ENCODE peak calls at places on chromosome 14, in eight cellular contexts. X is GM23338; W is OCI-LY7; N is stomach; O is CD8-positive, alpha-beta memory T cell; A is CD8-positive, alpha-beta T cell; Z is foreskin keratinocyte; U is CD4-positive, alpha-beta T cell. T is an unnamed sample.

GRCh38 chr14:79161576-79161975 is 991.4 kb downstream of the NRXN3 start:
- DNase-seq in X (peak), O (no peak), U (no peak), Z (peak), A (no peak), W (no peak), N (no peak), T (no peak)

GRCh38 chr14:76280221-76280620 is 95.7 kb upstream of the ESRRB start:
- DNase-seq in A (no peak), U (no peak), W (no peak), Z (no peak), X (no peak), N (no peak), O (no peak), T (no peak)

GRCh38 chr14:25953532-25954144 is 644.2 kb downstream of the NOVA1 start:
- DNase-seq in O (no peak), A (no peak), U (no peak), N (no peak), W (no peak), X (no peak), Z (peak), T (no peak)

GRCh38 chr14:74620497-74620921 is 8.5 kb upstream of the LTBP2 start:
- DNase-seq in X (no peak), W (no peak), Z (peak), U (no peak), A (peak), O (no peak), N (no peak), T (no peak)

GRCh38 chr14:34043627-34044372 is 92.9 kb upstream of the EGLN3 start:
- DNase-seq in N (no peak), X (peak), U (peak), Z (peak), W (no peak), O (peak), A (peak), T (no peak)

GRCh38 chr14:104151546-104152245 is 13.3 kb downstream of the KIF26A start:
- DNase-seq in X (no peak), W (no peak), A (no peak), Z (no peak), N (no peak), O (no peak), U (no peak), T (no peak)

GRCh38 chr14:58298477-58298879 is at the start of gene ARID4A:
- DNase-seq in U (peak), X (no peak), O (peak), N (peak), Z (no peak), A (no peak), W (no peak), T (no peak)

GRCh38 chr14:89792489-89793366 is 161.8 kb downstream of the EFCAB11 start:
- DNase-seq in Z (no peak), N (no peak), W (no peak), O (no peak), X (no peak), U (no peak), A (no peak), T (no peak)

GRCh38 chr14:78927261-78927660 is 757.1 kb downstream of the NRXN3 start:
- DNase-seq in Z (no peak), A (no peak), W (no peak), U (no peak), X (no peak), N (no peak), O (no peak), T (no peak)

GRCh38 chr14:35532783-35533356 is 1.1 kb upstream of the INSM2 start:
- DNase-seq in Z (peak), O (no peak), X (no peak), A (no peak), W (no peak), N (no peak), U (no peak), T (no peak)

GRCh38 chr14:44820230-44820964 is 141.3 kb downstream of the KLHL28 start:
- DNase-seq in X (peak), U (no peak), W (no peak), O (no peak), Z (no peak), A (no peak), N (no peak), T (no peak)

GRCh38 chr14:39472078-39472477 is 39.8 kb upstream of the FBXO33 start:
- DNase-seq in U (no peak), A (no peak), O (no peak), N (no peak), Z (no peak), W (no peak), X (no peak), T (no peak)

GRCh38 chr14:105616802-105617192 is 90.4 kb downstream of the TMEM121 start:
- DNase-seq in O (no peak), W (no peak), X (no peak), N (no peak), U (no peak), A (no peak), Z (no peak), T (no peak)

GRCh38 chr14:89849931-89850330 is 104.6 kb downstream of the EFCAB11 start:
- DNase-seq in N (no peak), X (no peak), Z (peak), O (no peak), A (no peak), W (no peak), U (no peak), T (no peak)

GRCh38 chr14:105993814-105994213 is 467.4 kb downstream of the TMEM121 start:
- DNase-seq in A (peak), X (no peak), W (no peak), Z (no peak), O (peak), N (no peak), U (no peak), T (no peak)

GRCh38 chr14:21057803-21058675 is at the start of gene RNASE8:
- DNase-seq in X (no peak), O (no peak), U (no peak), Z (no peak), W (no peak), N (no peak), A (no peak), T (no peak)

GRCh38 chr14:73258845-73259611 is 21.7 kb downstream of the PAPLN start:
- DNase-seq in O (no peak), U (peak), X (no peak), W (no peak), Z (no peak), N (no peak), A (no peak), T (no peak)

GRCh38 chr14:59278111-59278510 is 89.6 kb downstream of the DAAM1 start:
- DNase-seq in Z (peak), U (no peak), A (no peak), O (no peak), N (no peak), W (no peak), X (no peak), T (no peak)

GRCh38 chr14:99179506-99179905 is 92.5 kb downstream of the BCL11B start:
- DNase-seq in O (no peak), X (no peak), Z (no peak), A (no peak), N (no peak), W (no peak), U (no peak), T (no peak)

GRCh38 chr14:88995437-88996198 is 171.2 kb downstream of the TTC8 start:
- DNase-seq in Z (peak), A (no peak), U (no peak), O (no peak), W (no peak), X (no peak), N (no peak), T (no peak)

GRCh38 chr14:59677771-59678211 is 101.2 kb upstream of the CCDC175 start:
- DNase-seq in A (no peak), X (no peak), Z (no peak), O (no peak), U (no peak), N (no peak), W (no peak), T (no peak)

GRCh38 chr14:104603623-104604401 is 760 bp downstream of the TMEM179 start:
- DNase-seq in N (no peak), O (no peak), W (no peak), Z (no peak), X (peak), U (peak), A (no peak), T (no peak)

GRCh38 chr14:36981832-36982528 is 190.4 kb downstream of the SLC25A21 start:
- DNase-seq in U (no peak), A (no peak), W (no peak), X (no peak), N (no peak), Z (peak), O (no peak), T (no peak)

GRCh38 chr14:31877333-31877798 is 199.7 kb upstream of the ARHGAP5 start:
- DNase-seq in Z (no peak), U (no peak), W (no peak), O (no peak), X (no peak), N (no peak), A (no peak), T (no peak)

GRCh38 chr14:26694521-26694920 is 96.7 kb upstream of the NOVA1 start:
- DNase-seq in U (no peak), O (no peak), N (no peak), A (no peak), W (no peak), X (no peak), Z (no peak), T (no peak)

GRCh38 chr14:32648434-32648833 is 290.2 kb upstream of the NPAS3 start:
- DNase-seq in O (no peak), X (no peak), W (no peak), N (no peak), U (no peak), Z (no peak), A (no peak), T (no peak)

GRCh38 chr14:60151715-60152114 is 13.5 kb downstream of the DHRS7 start:
- DNase-seq in Z (peak), U (peak), N (peak), A (peak), X (no peak), O (peak), W (peak), T (no peak)

DNA sequence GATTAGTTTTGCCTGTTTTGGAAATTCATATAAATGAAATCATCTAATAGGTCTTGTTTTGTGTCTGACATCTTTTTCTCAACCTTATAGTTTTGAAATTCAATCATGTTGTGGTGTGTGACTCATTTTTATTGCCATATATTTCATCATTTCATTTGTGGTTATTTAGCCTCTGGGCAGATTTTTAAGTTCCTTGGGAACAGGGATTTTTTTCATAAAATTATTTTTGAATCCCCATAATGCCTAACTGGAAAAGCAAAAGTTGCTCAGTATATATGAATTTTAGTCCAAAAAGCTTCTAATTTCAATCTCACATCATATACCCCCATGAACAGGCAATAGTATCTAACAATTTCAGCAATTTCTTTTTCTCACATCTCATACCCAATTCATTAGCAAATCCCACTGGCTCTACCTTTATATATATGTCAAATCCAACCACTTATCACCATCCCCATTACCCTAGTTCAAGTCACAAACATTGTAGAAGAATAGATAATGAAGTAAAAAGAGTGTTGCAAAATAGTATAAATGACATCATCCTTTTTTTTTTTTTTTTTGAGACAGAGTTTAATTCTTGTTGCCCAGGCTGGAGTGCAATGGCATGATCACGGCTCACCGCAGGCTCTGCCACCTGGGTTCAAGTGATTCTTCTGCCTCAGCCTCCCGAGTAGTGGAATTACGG is 2.6 kb upstream of the OR6J1 start:
- DNase-seq in Z (peak), U (no peak), O (no peak), W (no peak), N (no peak), A (no peak), X (no peak), T (no peak)
- H3K27ac ChIP-seq in Z (peak), U (no peak), O (no peak), W (no peak), N (no peak), A (no peak), X (no peak), T (no peak)

DNA sequence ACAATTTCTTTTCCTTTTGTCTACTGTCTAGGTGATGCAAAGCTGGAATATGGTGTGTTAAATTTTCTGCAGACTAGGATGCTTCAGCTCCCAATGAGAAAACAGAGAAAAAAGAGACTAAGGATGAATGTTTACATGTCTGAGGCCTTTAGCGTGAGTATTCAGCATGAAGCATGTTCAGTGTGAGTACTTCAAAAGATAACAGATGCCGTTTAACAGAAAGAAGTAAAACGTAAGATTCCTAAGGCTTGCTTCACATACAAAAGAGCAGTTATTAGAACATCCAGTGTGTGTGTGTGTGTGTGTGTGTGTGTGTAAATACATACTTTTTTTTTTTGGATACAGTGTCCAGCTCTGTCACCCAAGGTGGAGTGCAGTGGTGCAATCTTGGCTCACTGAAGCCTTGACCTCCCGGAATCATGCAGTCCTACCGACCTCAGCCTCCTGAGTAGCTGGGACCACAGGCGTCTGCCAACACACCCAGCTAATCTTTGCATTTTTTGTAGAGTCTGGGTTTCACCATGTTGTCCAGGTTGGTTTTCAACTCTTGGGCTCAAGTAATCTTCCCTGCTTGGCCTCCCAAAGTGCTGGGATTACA is 92.4 kb upstream of the FERMT2 start:
- DNase-seq in O (no peak), Z (no peak), X (no peak), N (no peak), A (no peak), U (no peak), W (no peak), T (no peak)
- H3K27ac ChIP-seq in O (no peak), Z (no peak), X (no peak), N (peak), A (no peak), U (no peak), W (no peak), T (no peak)

GRCh38 chr14:86796221-86797074 is 1196.5 kb downstream of the GALC start:
- DNase-seq in W (no peak), U (no peak), Z (no peak), N (no peak), X (no peak), A (no peak), O (no peak), T (no peak)

GRCh38 chr14:86797075-86797351 is 1196.0 kb downstream of the GALC start:
- DNase-seq in X (no peak), O (no peak), Z (no peak), U (no peak), N (no peak), A (no peak), W (no peak), T (no peak)

GRCh38 chr14:86794689-86795088 is 1198.3 kb downstream of the GALC start:
- DNase-seq in A (no peak), Z (no peak), N (no peak), X (no peak), W (no peak), O (no peak), U (no peak), T (no peak)

GRCh38 chr14:86799244-86799647 is 1193.7 kb downstream of the GALC start:
- DNase-seq in W (no peak), U (no peak), X (no peak), N (no peak), A (no peak), Z (peak), O (no peak), T (no peak)

GRCh38 chr14:86798330-86798729 is 1194.7 kb downstream of the GALC start:
- DNase-seq in Z (no peak), N (no peak), A (no peak), X (no peak), U (no peak), W (no peak), O (no peak), T (no peak)
- H3K27ac ChIP-seq in Z (peak), N (no peak), A (no peak), X (no peak), U (no peak), W (no peak), O (no peak), T (no peak)

GRCh38 chr14:61574514-61574807 is 120.9 kb upstream of the HIF1A start:
- DNase-seq in N (no peak), A (no peak), O (no peak), Z (no peak), X (no peak), W (no peak), U (no peak), T (no peak)
- H3K27ac ChIP-seq in N (no peak), A (no peak), O (no peak), Z (no peak), X (no peak), W (no peak), U (no peak), T (no peak)

GRCh38 chr14:102317564-102318248 is 1.8 kb upstream of the ZNF839 start:
- DNase-seq in U (no peak), W (peak), A (peak), O (no peak), Z (peak), N (no peak), X (peak), T (no peak)

GRCh38 chr14:102316746-102317563 is 2.6 kb upstream of the ZNF839 start:
- DNase-seq in X (peak), U (peak), Z (peak), O (peak), N (peak), A (peak), W (peak), T (peak)

GRCh38 chr14:102316048-102316745 is 3.3 kb upstream of the ZNF839 start:
- DNase-seq in N (no peak), W (peak), A (peak), U (no peak), O (no peak), X (no peak), Z (no peak), T (no peak)

GRCh38 chr14:102318781-102319276 is 717 bp upstream of the ZNF839 start:
- DNase-seq in Z (no peak), U (no peak), N (no peak), O (no peak), A (no peak), W (peak), X (no peak), T (no peak)

DNA sequence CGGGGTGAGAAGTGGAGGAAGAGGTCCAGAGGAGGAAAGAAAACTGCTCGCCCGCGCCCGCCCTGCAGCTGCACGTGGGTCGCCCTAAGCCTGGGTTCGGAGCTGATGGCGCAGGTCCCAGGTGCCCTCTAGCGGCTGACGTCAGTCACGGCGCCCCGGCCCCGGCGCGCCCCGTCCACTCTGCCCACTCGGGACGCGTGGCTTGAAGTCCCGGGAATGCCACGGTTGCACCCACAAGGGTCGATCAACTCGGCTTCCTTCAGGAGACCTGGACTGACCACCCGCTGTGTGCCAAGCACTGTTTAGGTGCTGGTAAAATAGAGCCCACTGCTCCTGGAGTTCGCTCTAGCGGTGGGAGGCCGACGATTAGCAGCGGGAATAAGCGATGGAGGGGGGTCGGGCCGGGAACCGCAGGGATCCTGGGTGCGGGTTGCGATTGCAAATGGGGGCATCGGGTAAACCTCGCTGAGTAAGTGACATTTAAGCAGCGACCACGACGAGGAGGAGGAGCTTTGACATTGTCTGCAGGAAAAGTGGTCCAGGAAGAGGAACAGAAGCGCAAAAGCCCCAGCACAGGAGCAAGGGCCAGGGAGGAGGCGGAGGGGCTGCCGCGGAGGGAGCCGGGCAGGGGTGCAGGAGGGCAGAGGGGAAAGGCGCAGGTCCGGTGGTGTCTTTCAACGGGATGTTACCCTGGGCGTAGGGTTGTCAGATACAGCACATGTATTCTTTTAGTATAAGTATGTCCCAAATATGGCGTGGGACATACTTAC is 5.1 kb upstream of the ZNF839 start:
- DNase-seq in U (peak), X (peak), Z (peak), O (peak), A (peak), W (peak), N (peak), T (peak)
- H3K27ac ChIP-seq in U (no peak), X (no peak), Z (no peak), O (no peak), A (no peak), W (no peak), N (peak), T (peak)

GRCh38 chr14:95137804-95138167 is 19.5 kb downstream of the DICER1 start:
- DNase-seq in X (no peak), U (no peak), Z (no peak), A (no peak), N (peak), O (no peak), W (no peak), T (no peak)

GRCh38 chr14:95138876-95139275 is 18.5 kb downstream of the DICER1 start:
- DNase-seq in Z (no peak), A (no peak), W (no peak), O (no peak), N (no peak), U (no peak), X (no peak), T (no peak)

GRCh38 chr14:95141684-95142083 is 15.6 kb downstream of the DICER1 start:
- DNase-seq in N (no peak), O (no peak), Z (no peak), U (no peak), W (no peak), X (no peak), A (no peak), T (no peak)

GRCh38 chr14:95142208-95142607 is 15.1 kb downstream of the DICER1 start:
- DNase-seq in A (no peak), O (no peak), X (no peak), W (peak), N (no peak), U (no peak), Z (no peak), T (no peak)

GRCh38 chr14:95140060-95140858 is 17.1 kb downstream of the DICER1 start:
- DNase-seq in W (peak), X (no peak), A (no peak), Z (peak), N (no peak), U (no peak), O (no peak), T (no peak)
- H3K27ac ChIP-seq in W (peak), X (no peak), A (no peak), Z (no peak), N (peak), U (no peak), O (no peak), T (peak)

GRCh38 chr14:51993274-51993673 is 3.9 kb downstream of the RTRAF start:
- DNase-seq in Z (no peak), O (no peak), N (no peak), W (no peak), X (no peak), A (no peak), U (no peak), T (no peak)

GRCh38 chr14:51996148-51996746 is 6.9 kb downstream of the RTRAF start:
- DNase-seq in X (peak), W (peak), Z (no peak), N (no peak), O (no peak), U (no peak), A (no peak), T (no peak)

GRCh38 chr14:51989293-51990234 is at the start of gene RTRAF:
- DNase-seq in U (peak), W (peak), Z (peak), O (peak), A (peak), X (peak), N (peak), T (peak)

GRCh38 chr14:51990488-51990887 is 1.1 kb downstream of the RTRAF start:
- DNase-seq in A (no peak), U (no peak), O (no peak), Z (no peak), W (no peak), X (no peak), N (no peak), T (no peak)
- H3K27ac ChIP-seq in A (peak), U (no peak), O (no peak), Z (peak), W (no peak), X (no peak), N (no peak), T (no peak)

T was measured in caudate nucleus.